ENCODE peak calls at places on chromosomes 5 and 9, in nine cellular contexts. One of them, this sample, is unnamed.

GRCh38 chr9:124290743-124291554 is 33.2 kb downstream of the NEK6 start:
- DNase-seq in globus pallidus: no peak
- DNase-seq in AG09319: no peak
- DNase-seq in Caki2: no peak
- DNase-seq in ACHN: no peak
- DNase-seq in NCI-H1048: no peak
- DNase-seq in HFF-Myc: no peak
- DNase-seq in activated gamma-delta T cell treated with Interleukin-2 at 50 U/mL for 16 hours: no peak
- DNase-seq in colonic mucosa: no peak
- DNase-seq in this sample: no peak

GRCh38 chr9:5509573-5509972 is 758 bp upstream of the PDCD1LG2 start:
- DNase-seq in HFF-Myc: peak; percentile 92
- DNase-seq in colonic mucosa: no peak
- DNase-seq in NCI-H1048: no peak
- DNase-seq in ACHN: peak; percentile 91
- DNase-seq in globus pallidus: no peak
- DNase-seq in AG09319: peak; percentile 60
- DNase-seq in Caki2: no peak
- DNase-seq in activated gamma-delta T cell treated with Interleukin-2 at 50 U/mL for 16 hours: no peak
- DNase-seq in this sample: peak; percentile 29

GRCh38 chr9:133405508-133406009 is 12.3 kb downstream of the REXO4 start:
- DNase-seq in globus pallidus: no peak
- DNase-seq in Caki2: no peak
- DNase-seq in HFF-Myc: no peak
- DNase-seq in NCI-H1048: no peak
- DNase-seq in colonic mucosa: no peak
- DNase-seq in AG09319: peak; percentile 7
- DNase-seq in ACHN: no peak
- DNase-seq in activated gamma-delta T cell treated with Interleukin-2 at 50 U/mL for 16 hours: no peak
- DNase-seq in this sample: no peak

GRCh38 chr5:76622973-76623596 is at the start of gene F2RL2:
- DNase-seq in AG09319: peak; percentile 66
- DNase-seq in Caki2: peak; percentile 71
- DNase-seq in colonic mucosa: no peak
- DNase-seq in HFF-Myc: peak; percentile 76
- DNase-seq in activated gamma-delta T cell treated with Interleukin-2 at 50 U/mL for 16 hours: no peak
- DNase-seq in NCI-H1048: no peak
- DNase-seq in globus pallidus: no peak
- DNase-seq in ACHN: peak; percentile 73
- DNase-seq in this sample: peak; percentile 52

GRCh38 chr5:125695994-125696679 is 727.1 kb upstream of the GRAMD2B start:
- DNase-seq in activated gamma-delta T cell treated with Interleukin-2 at 50 U/mL for 16 hours: no peak
- DNase-seq in Caki2: no peak
- DNase-seq in HFF-Myc: peak; percentile 75
- DNase-seq in ACHN: no peak
- DNase-seq in colonic mucosa: no peak
- DNase-seq in NCI-H1048: no peak
- DNase-seq in AG09319: peak; percentile 46
- DNase-seq in globus pallidus: no peak
- DNase-seq in this sample: no peak

GRCh38 chr9:98228392-98229089 is 26.9 kb downstream of the TBC1D2 start:
- DNase-seq in globus pallidus: no peak
- DNase-seq in ACHN: no peak
- DNase-seq in AG09319: no peak
- DNase-seq in HFF-Myc: no peak
- DNase-seq in activated gamma-delta T cell treated with Interleukin-2 at 50 U/mL for 16 hours: no peak
- DNase-seq in colonic mucosa: no peak
- DNase-seq in NCI-H1048: no peak
- DNase-seq in Caki2: no peak
- DNase-seq in this sample: no peak

GRCh38 chr5:132800545-132800944 is 12.6 kb upstream of the SOWAHA start:
- DNase-seq in NCI-H1048: no peak
- DNase-seq in colonic mucosa: no peak
- DNase-seq in AG09319: no peak
- DNase-seq in globus pallidus: peak; percentile 94
- DNase-seq in ACHN: no peak
- DNase-seq in Caki2: no peak
- DNase-seq in activated gamma-delta T cell treated with Interleukin-2 at 50 U/mL for 16 hours: no peak
- DNase-seq in HFF-Myc: no peak
- DNase-seq in this sample: no peak

GRCh38 chr9:120715331-120715924 is 1.2 kb upstream of the MEGF9 start:
- DNase-seq in globus pallidus: no peak
- DNase-seq in ACHN: peak; percentile 55
- DNase-seq in colonic mucosa: peak; percentile 56
- DNase-seq in Caki2: peak; percentile 93
- DNase-seq in HFF-Myc: peak; percentile 33
- DNase-seq in NCI-H1048: no peak
- DNase-seq in activated gamma-delta T cell treated with Interleukin-2 at 50 U/mL for 16 hours: no peak
- DNase-seq in AG09319: peak; percentile 41
- DNase-seq in this sample: peak; percentile 30

GRCh38 chr5:171774418-171774817 is 11.2 kb upstream of the SMIM23 start:
- DNase-seq in activated gamma-delta T cell treated with Interleukin-2 at 50 U/mL for 16 hours: no peak
- DNase-seq in Caki2: no peak
- DNase-seq in NCI-H1048: no peak
- DNase-seq in HFF-Myc: no peak
- DNase-seq in ACHN: no peak
- DNase-seq in colonic mucosa: no peak
- DNase-seq in globus pallidus: no peak
- DNase-seq in AG09319: no peak
- DNase-seq in this sample: no peak

GRCh38 chr9:34675874-34676273 is 13.4 kb upstream of the CCL27 start:
- DNase-seq in globus pallidus: no peak
- DNase-seq in NCI-H1048: no peak
- DNase-seq in AG09319: no peak
- DNase-seq in Caki2: no peak
- DNase-seq in HFF-Myc: no peak
- DNase-seq in colonic mucosa: no peak
- DNase-seq in activated gamma-delta T cell treated with Interleukin-2 at 50 U/mL for 16 hours: no peak
- DNase-seq in ACHN: no peak
- DNase-seq in this sample: no peak

GRCh38 chr5:179246227-179246626 is 99.0 kb downstream of the ADAMTS2 start:
- DNase-seq in NCI-H1048: no peak
- DNase-seq in Caki2: no peak
- DNase-seq in ACHN: no peak
- DNase-seq in activated gamma-delta T cell treated with Interleukin-2 at 50 U/mL for 16 hours: no peak
- DNase-seq in colonic mucosa: no peak
- DNase-seq in HFF-Myc: no peak
- DNase-seq in globus pallidus: no peak
- DNase-seq in AG09319: no peak
- DNase-seq in this sample: no peak

GRCh38 chr5:177472460-177473441 is 683 bp downstream of the DBN1 start:
- DNase-seq in AG09319: no peak
- DNase-seq in globus pallidus: no peak
- DNase-seq in HFF-Myc: no peak
- DNase-seq in ACHN: no peak
- DNase-seq in Caki2: no peak
- DNase-seq in colonic mucosa: no peak
- DNase-seq in activated gamma-delta T cell treated with Interleukin-2 at 50 U/mL for 16 hours: peak; percentile 75
- DNase-seq in NCI-H1048: peak; percentile 36
- DNase-seq in this sample: no peak

GRCh38 chr5:148395031-148395430 is 11.3 kb downstream of the FBXO38 start:
- DNase-seq in globus pallidus: no peak
- DNase-seq in AG09319: no peak
- DNase-seq in HFF-Myc: no peak
- DNase-seq in colonic mucosa: no peak
- DNase-seq in activated gamma-delta T cell treated with Interleukin-2 at 50 U/mL for 16 hours: no peak
- DNase-seq in ACHN: no peak
- DNase-seq in NCI-H1048: no peak
- DNase-seq in Caki2: no peak
- DNase-seq in this sample: no peak

This sample was measured in A549.